ENCODE peak calls at places on chromosome 6, in five cellular contexts. One of them, this sample, is unnamed.

GRCh38 chr6:119915971-119916370 is 566.4 kb upstream of the MAN1A1 start:
- DNase-seq in fibroblast of mammary gland: no peak
- DNase-seq in GM23338: no peak
- DNase-seq in prostate gland: no peak
- DNase-seq in neural crest cell: no peak
- DNase-seq in this sample: no peak

GRCh38 chr6:15474196-15474595 is 188.6 kb downstream of the DTNBP1 start:
- DNase-seq in GM23338: no peak
- DNase-seq in prostate gland: no peak
- DNase-seq in fibroblast of mammary gland: peak; percentile 79
- DNase-seq in neural crest cell: no peak
- DNase-seq in this sample: no peak

GRCh38 chr6:31901415-31901952 is 402 bp downstream of the ZBTB12 start:
- DNase-seq in neural crest cell: no peak
- DNase-seq in prostate gland: peak; percentile 48
- DNase-seq in GM23338: peak; percentile 63
- DNase-seq in fibroblast of mammary gland: peak; percentile 40
- DNase-seq in this sample: peak; percentile 37

GRCh38 chr6:121510568-121511177 is 75.2 kb downstream of the GJA1 start:
- DNase-seq in neural crest cell: no peak
- DNase-seq in prostate gland: peak; percentile 19
- DNase-seq in fibroblast of mammary gland: no peak
- DNase-seq in GM23338: no peak
- DNase-seq in this sample: peak; percentile 40

GRCh38 chr6:154319231-154319858 is 37.3 kb downstream of the IPCEF1 start:
- DNase-seq in fibroblast of mammary gland: peak; percentile 86
- DNase-seq in GM23338: no peak
- DNase-seq in prostate gland: no peak
- DNase-seq in neural crest cell: no peak
- DNase-seq in this sample: peak; percentile 72

GRCh38 chr6:39077882-39078594 is 29.5 kb downstream of the GLP1R start:
- DNase-seq in prostate gland: no peak
- DNase-seq in GM23338: no peak
- DNase-seq in fibroblast of mammary gland: no peak
- DNase-seq in neural crest cell: no peak
- DNase-seq in this sample: no peak

GRCh38 chr6:130520235-130520634 is 154.4 kb downstream of the TMEM200A start:
- DNase-seq in prostate gland: no peak
- DNase-seq in fibroblast of mammary gland: peak; percentile 68
- DNase-seq in neural crest cell: no peak
- DNase-seq in GM23338: no peak
- DNase-seq in this sample: no peak

GRCh38 chr6:62923728-62924127 is 287.5 kb upstream of the FKBP1C start:
- DNase-seq in prostate gland: no peak
- DNase-seq in fibroblast of mammary gland: no peak
- DNase-seq in GM23338: no peak
- DNase-seq in neural crest cell: no peak
- DNase-seq in this sample: no peak

GRCh38 chr6:68636710-68637470 is 1.8 kb downstream of the ADGRB3 start:
- DNase-seq in prostate gland: no peak
- DNase-seq in GM23338: no peak
- DNase-seq in fibroblast of mammary gland: no peak
- DNase-seq in neural crest cell: no peak
- DNase-seq in this sample: no peak

GRCh38 chr6:68777956-68778355 is 142.9 kb downstream of the ADGRB3 start:
- DNase-seq in fibroblast of mammary gland: peak; percentile 62
- DNase-seq in prostate gland: no peak
- DNase-seq in neural crest cell: no peak
- DNase-seq in GM23338: no peak
- DNase-seq in this sample: peak; percentile 44

GRCh38 chr6:29200767-29201662 is 30.3 kb downstream of the OR2J2 start:
- DNase-seq in neural crest cell: no peak
- DNase-seq in prostate gland: no peak
- DNase-seq in GM23338: no peak
- DNase-seq in fibroblast of mammary gland: no peak
- DNase-seq in this sample: no peak

GRCh38 chr6:81105998-81106397 is 646.5 kb downstream of the TENT5A start:
- DNase-seq in neural crest cell: no peak
- DNase-seq in prostate gland: no peak
- DNase-seq in fibroblast of mammary gland: peak; percentile 15
- DNase-seq in GM23338: no peak
- DNase-seq in this sample: no peak

GRCh38 chr6:145148392-145149175 is 586.7 kb downstream of the EPM2A start:
- DNase-seq in neural crest cell: no peak
- DNase-seq in prostate gland: no peak
- DNase-seq in fibroblast of mammary gland: peak; percentile 73
- DNase-seq in GM23338: peak; percentile 25
- DNase-seq in this sample: peak; percentile 76

GRCh38 chr6:14074723-14075503 is 42.7 kb upstream of the CD83 start:
- DNase-seq in GM23338: no peak
- DNase-seq in neural crest cell: no peak
- DNase-seq in prostate gland: no peak
- DNase-seq in fibroblast of mammary gland: peak; percentile 39
- DNase-seq in this sample: peak; percentile 56

GRCh38 chr6:116616757-116617093 is 446 bp downstream of the RSPH4A start:
- DNase-seq in neural crest cell: no peak
- DNase-seq in fibroblast of mammary gland: no peak
- DNase-seq in prostate gland: no peak
- DNase-seq in GM23338: peak; percentile 49
- DNase-seq in this sample: no peak

GRCh38 chr6:38354905-38355304 is 284.8 kb downstream of the BTBD9 start:
- DNase-seq in prostate gland: no peak
- DNase-seq in neural crest cell: no peak
- DNase-seq in fibroblast of mammary gland: no peak
- DNase-seq in GM23338: no peak
- DNase-seq in this sample: no peak

GRCh38 chr6:41651246-41651961 is 13.1 kb downstream of the MDFI start:
- DNase-seq in GM23338: no peak
- DNase-seq in prostate gland: no peak
- DNase-seq in fibroblast of mammary gland: no peak
- DNase-seq in neural crest cell: no peak
- DNase-seq in this sample: no peak

GRCh38 chr6:54060286-54060685 is 51.0 kb upstream of the MLIP start:
- DNase-seq in fibroblast of mammary gland: peak; percentile 18
- DNase-seq in GM23338: no peak
- DNase-seq in prostate gland: no peak
- DNase-seq in neural crest cell: no peak
- DNase-seq in this sample: peak; percentile 60

GRCh38 chr6:27865952-27866369 is 46.2 kb downstream of the OR2B2 start:
- DNase-seq in neural crest cell: peak; percentile 46
- DNase-seq in fibroblast of mammary gland: no peak
- DNase-seq in prostate gland: no peak
- DNase-seq in GM23338: peak; percentile 67
- DNase-seq in this sample: no peak

GRCh38 chr6:111871207-111871606 is 2.0 kb downstream of the FYN start:
- DNase-seq in neural crest cell: no peak
- DNase-seq in fibroblast of mammary gland: no peak
- DNase-seq in GM23338: no peak
- DNase-seq in prostate gland: no peak
- DNase-seq in this sample: no peak

GRCh38 chr6:168675933-168676551 is 235.1 kb downstream of the SMOC2 start:
- DNase-seq in prostate gland: no peak
- DNase-seq in fibroblast of mammary gland: no peak
- DNase-seq in neural crest cell: no peak
- DNase-seq in GM23338: no peak
- DNase-seq in this sample: no peak

GRCh38 chr6:117288083-117288715 is 22.8 kb downstream of the VGLL2 start:
- DNase-seq in prostate gland: no peak
- DNase-seq in fibroblast of mammary gland: no peak
- DNase-seq in GM23338: no peak
- DNase-seq in neural crest cell: no peak
- DNase-seq in this sample: no peak

GRCh38 chr6:148513145-148514071 is 170.8 kb downstream of the SASH1 start:
- DNase-seq in fibroblast of mammary gland: peak; percentile 83
- DNase-seq in GM23338: peak; percentile 36
- DNase-seq in prostate gland: no peak
- DNase-seq in neural crest cell: no peak
- DNase-seq in this sample: no peak

GRCh38 chr6:29661071-29661470 is 4.2 kb downstream of the MOG start:
- DNase-seq in GM23338: peak; percentile 61
- DNase-seq in neural crest cell: no peak
- DNase-seq in fibroblast of mammary gland: no peak
- DNase-seq in prostate gland: no peak
- DNase-seq in this sample: no peak

GRCh38 chr6:1131285-1132079 is 180.4 kb upstream of the FOXQ1 start:
- DNase-seq in prostate gland: no peak
- DNase-seq in GM23338: no peak
- DNase-seq in fibroblast of mammary gland: peak; percentile 50
- DNase-seq in neural crest cell: no peak
- DNase-seq in this sample: peak; percentile 66

GRCh38 chr6:25061289-25061945 is 125.7 kb upstream of the RIPOR2 start:
- DNase-seq in GM23338: peak; percentile 60
- DNase-seq in prostate gland: no peak
- DNase-seq in fibroblast of mammary gland: peak; percentile 61
- DNase-seq in neural crest cell: no peak
- DNase-seq in this sample: peak; percentile 71

GRCh38 chr6:13384966-13385365 is 56.6 kb upstream of the TBC1D7 start:
- DNase-seq in GM23338: no peak
- DNase-seq in prostate gland: no peak
- DNase-seq in fibroblast of mammary gland: no peak
- DNase-seq in neural crest cell: no peak
- DNase-seq in this sample: no peak

GRCh38 chr6:96762599-96762998 is 74.7 kb downstream of the GPR63 start:
- DNase-seq in GM23338: no peak
- DNase-seq in prostate gland: no peak
- DNase-seq in fibroblast of mammary gland: no peak
- DNase-seq in neural crest cell: no peak
- DNase-seq in this sample: no peak

GRCh38 chr6:1336246-1336843 is 24.4 kb downstream of the FOXQ1 start:
- DNase-seq in fibroblast of mammary gland: no peak
- DNase-seq in GM23338: peak; percentile 66
- DNase-seq in neural crest cell: no peak
- DNase-seq in prostate gland: peak; percentile 81
- DNase-seq in this sample: no peak

GRCh38 chr6:30885481-30885998 is 1.2 kb downstream of the DDR1 start:
- DNase-seq in prostate gland: peak; percentile 89
- DNase-seq in GM23338: peak; percentile 24
- DNase-seq in fibroblast of mammary gland: no peak
- DNase-seq in neural crest cell: no peak
- DNase-seq in this sample: no peak

GRCh38 chr6:38095054-38095453 is 275.5 kb downstream of the ZFAND3 start:
- DNase-seq in GM23338: no peak
- DNase-seq in prostate gland: no peak
- DNase-seq in fibroblast of mammary gland: peak; percentile 55
- DNase-seq in neural crest cell: no peak
- DNase-seq in this sample: peak; percentile 60

GRCh38 chr6:16759646-16760535 is 1.4 kb downstream of the ATXN1 start:
- DNase-seq in fibroblast of mammary gland: peak; percentile 83
- DNase-seq in neural crest cell: peak; percentile 68
- DNase-seq in prostate gland: peak; percentile 90
- DNase-seq in GM23338: peak; percentile 78
- DNase-seq in this sample: peak; percentile 91

DNA sequence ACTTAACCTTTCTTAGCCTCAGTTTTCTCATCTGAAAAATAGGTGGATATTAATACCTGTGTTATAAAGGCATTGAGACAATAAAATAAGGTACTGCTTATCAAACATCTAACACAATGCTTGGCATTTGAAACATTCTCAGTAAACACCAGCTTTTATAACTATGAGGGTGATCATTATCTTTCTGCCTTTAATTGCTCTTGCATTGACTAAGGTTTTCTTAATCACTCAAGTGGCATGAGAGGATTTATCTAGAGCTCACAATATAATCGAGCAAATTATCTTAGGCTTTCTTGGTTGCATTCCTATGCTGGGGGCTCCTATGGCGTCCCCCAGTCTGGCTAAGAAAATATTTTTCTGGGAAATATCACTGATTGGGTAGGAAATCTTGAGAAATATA is 716.4 kb upstream of the MARCKS start:
- DNase-seq in prostate gland: no peak
- DNase-seq in GM23338: no peak
- DNase-seq in fibroblast of mammary gland: no peak
- DNase-seq in neural crest cell: no peak
- DNase-seq in this sample: no peak
- TF ChIP-seq CTCF in prostate gland: no peak
- TF ChIP-seq CTCF in GM23338: no peak
- TF ChIP-seq CTCF in fibroblast of mammary gland: no peak
- TF ChIP-seq CTCF in neural crest cell: no peak
- TF ChIP-seq CTCF in this sample: no peak

DNA sequence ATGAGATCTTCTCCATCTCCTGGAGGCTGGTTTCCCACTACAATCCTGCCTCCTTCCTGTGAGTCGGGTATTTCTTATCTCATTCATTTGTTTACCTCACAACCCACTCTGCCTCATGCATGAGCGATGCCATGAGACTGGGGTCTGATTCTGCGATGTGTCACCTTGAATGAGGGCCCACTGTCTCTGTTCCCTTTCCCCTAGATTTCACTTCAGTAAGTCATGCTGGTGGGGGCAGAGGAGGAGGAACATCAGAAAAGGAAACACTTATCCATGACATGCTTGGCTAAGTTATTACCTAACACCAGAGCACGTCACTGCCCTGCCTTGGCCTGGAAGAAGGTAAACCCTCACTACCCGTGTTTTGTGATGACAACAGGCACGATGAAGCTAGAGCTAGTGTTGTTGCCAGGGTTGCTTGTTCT is 337.4 kb upstream of the PRDM1 start:
- DNase-seq in prostate gland: no peak
- DNase-seq in neural crest cell: no peak
- DNase-seq in GM23338: peak; percentile 13
- DNase-seq in fibroblast of mammary gland: peak; percentile 81
- DNase-seq in this sample: no peak
- TF ChIP-seq CTCF in prostate gland: no peak
- TF ChIP-seq CTCF in neural crest cell: no peak
- TF ChIP-seq CTCF in GM23338: no peak
- TF ChIP-seq CTCF in fibroblast of mammary gland: no peak
- TF ChIP-seq CTCF in this sample: no peak

GRCh38 chr6:33279971-33280511 is 3.1 kb downstream of the B3GALT4 start:
- DNase-seq in prostate gland: no peak
- DNase-seq in fibroblast of mammary gland: peak; percentile 70
- DNase-seq in neural crest cell: peak; percentile 29
- DNase-seq in GM23338: peak; percentile 85
- DNase-seq in this sample: peak; percentile 45
- TF ChIP-seq CTCF in prostate gland: no peak
- TF ChIP-seq CTCF in fibroblast of mammary gland: peak; percentile 75
- TF ChIP-seq CTCF in neural crest cell: peak; percentile 61
- TF ChIP-seq CTCF in GM23338: peak; percentile 56
- TF ChIP-seq CTCF in this sample: peak; percentile 53

DNA sequence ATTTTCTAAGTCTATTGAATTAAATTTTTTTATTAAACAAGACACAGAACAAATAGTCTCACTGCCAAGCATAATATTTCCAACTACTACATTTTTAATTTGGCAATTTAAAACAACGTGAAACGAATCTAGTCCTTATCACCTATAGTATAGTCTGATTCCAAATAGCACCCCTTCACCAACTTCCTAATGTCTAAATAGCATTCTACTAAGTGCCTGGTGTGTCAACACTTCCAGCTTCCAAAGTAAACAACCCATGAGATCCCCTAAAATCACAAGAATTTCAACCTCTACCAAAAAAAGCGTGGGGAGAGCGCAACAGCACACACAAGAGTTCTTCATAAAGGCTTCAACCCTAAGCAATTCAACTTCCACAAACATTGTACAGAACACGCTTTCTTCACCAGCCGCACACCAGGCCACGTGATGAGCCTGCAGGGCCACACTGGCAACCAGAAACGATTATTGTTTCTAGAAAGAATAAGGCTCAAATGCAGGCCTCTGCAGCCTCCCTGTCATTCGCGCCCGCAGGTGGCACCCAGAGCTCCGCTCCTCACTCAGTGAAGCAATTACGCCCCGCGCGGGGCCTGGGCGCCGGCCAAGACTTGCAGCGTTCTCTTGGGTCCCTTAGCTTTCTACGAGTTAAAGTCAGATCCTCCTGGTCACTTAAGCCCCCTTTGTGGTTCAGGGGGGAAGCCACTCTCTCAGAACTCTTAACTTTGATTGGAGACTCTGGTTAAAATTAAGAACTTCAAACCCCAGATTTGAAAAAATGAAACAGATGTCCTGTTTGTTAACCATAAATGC is 18.4 kb downstream of the SIM1 start:
- DNase-seq in GM23338: peak; percentile 65
- DNase-seq in fibroblast of mammary gland: no peak
- DNase-seq in prostate gland: no peak
- DNase-seq in neural crest cell: no peak
- DNase-seq in this sample: no peak
- TF ChIP-seq CTCF in GM23338: no peak
- TF ChIP-seq CTCF in fibroblast of mammary gland: no peak
- TF ChIP-seq CTCF in prostate gland: no peak
- TF ChIP-seq CTCF in neural crest cell: no peak
- TF ChIP-seq CTCF in this sample: no peak